ENCODE peak calls at places on chromosome 2, in six cellular contexts. J is naive thymus-derived CD4-positive, alpha-beta T cell; Z is CD8-positive, alpha-beta T cell; N is GM23338; T is endodermal cell; C is Karpas-422. V is an unnamed sample.

GRCh38 chr2:230184727-230185578 is 34.8 kb downstream of the SP110 start:
- DNase-seq in J (no peak), Z (no peak), N (no peak), T (no peak), C (no peak), V (no peak)

GRCh38 chr2:8219631-8220393 is 462.0 kb upstream of the ID2 start:
- DNase-seq in J (no peak), Z (no peak), N (no peak), T (no peak), C (no peak), V (no peak)

GRCh38 chr2:199057936-199058335 is 399.8 kb downstream of the SATB2 start:
- DNase-seq in J (no peak), Z (no peak), N (no peak), T (no peak), C (no peak), V (no peak)

GRCh38 chr2:212646698-212647097 is 108.1 kb upstream of the ERBB4 start:
- DNase-seq in J (no peak), Z (no peak), N (no peak), T (no peak), C (no peak), V (no peak)

GRCh38 chr2:28155627-28156026 is 237.0 kb upstream of the FOSL2 start:
- DNase-seq in J (no peak), Z (no peak), N (peak; percentile 66), T (peak; percentile 72), C (peak; percentile 51), V (no peak)

GRCh38 chr2:119435953-119436297 is 4.3 kb downstream of the TMEM37 start:
- DNase-seq in J (no peak), Z (no peak), N (no peak), T (peak; percentile 33), C (no peak), V (no peak)

GRCh38 chr2:223633656-223634055 is 31.5 kb upstream of the SCG2 start:
- DNase-seq in J (no peak), Z (no peak), N (no peak), T (no peak), C (no peak), V (no peak)

GRCh38 chr2:107669335-107669734 is 157.4 kb upstream of the RGPD4 start:
- DNase-seq in J (no peak), Z (no peak), N (peak; percentile 15), T (no peak), C (no peak), V (no peak)

GRCh38 chr2:18474690-18475089 is 85.8 kb downstream of the RDH14 start:
- DNase-seq in J (no peak), Z (no peak), N (no peak), T (no peak), C (no peak), V (no peak)

GRCh38 chr2:204027105-204027504 is 90.5 kb downstream of the ICOS start:
- DNase-seq in J (no peak), Z (no peak), N (no peak), T (no peak), C (no peak), V (peak; percentile 52)

GRCh38 chr2:193980599-193980998 is 1676.4 kb upstream of the SLC39A10 start:
- DNase-seq in J (no peak), Z (no peak), N (peak; percentile 18), T (no peak), C (no peak), V (no peak)

GRCh38 chr2:85770369-85770768 is 16.6 kb downstream of the ATOH8 start:
- DNase-seq in J (no peak), Z (no peak), N (no peak), T (no peak), C (no peak), V (no peak)

GRCh38 chr2:200408428-200409311 is 101.2 kb downstream of the KCTD18 start:
- DNase-seq in J (no peak), Z (no peak), N (no peak), T (peak; percentile 59), C (no peak), V (no peak)

GRCh38 chr2:106144621-106145331 is 49.3 kb downstream of the UXS1 start:
- DNase-seq in J (no peak), Z (peak; percentile 33), N (no peak), T (no peak), C (no peak), V (peak; percentile 69)

GRCh38 chr2:176188218-176188968 is at the start of gene HOXD1:
- DNase-seq in J (no peak), Z (no peak), N (peak; percentile 76), T (peak; percentile 92), C (no peak), V (no peak)

GRCh38 chr2:64918220-64918886 is 70.8 kb upstream of the SLC1A4 start:
- DNase-seq in J (no peak), Z (no peak), N (peak; percentile 77), T (peak; percentile 76), C (peak; percentile 70), V (no peak)

GRCh38 chr2:117562654-117563053 is 251.8 kb upstream of the DDX18 start:
- DNase-seq in J (no peak), Z (no peak), N (no peak), T (no peak), C (no peak), V (no peak)

GRCh38 chr2:66867038-66867380 is 432.1 kb downstream of the MEIS1 start:
- DNase-seq in J (no peak), Z (no peak), N (no peak), T (no peak), C (no peak), V (no peak)

GRCh38 chr2:37230581-37230980 is 815 bp downstream of the CEBPZ start:
- DNase-seq in J (no peak), Z (no peak), N (no peak), T (peak; percentile 45), C (no peak), V (no peak)

GRCh38 chr2:124668161-124668560 is 643.1 kb downstream of the CNTNAP5 start:
- DNase-seq in J (no peak), Z (no peak), N (no peak), T (no peak), C (no peak), V (no peak)

GRCh38 chr2:96927420-96928171 is 57.7 kb upstream of the SEMA4C start:
- DNase-seq in J (no peak), Z (no peak), N (no peak), T (no peak), C (no peak), V (no peak)

GRCh38 chr2:107719141-107719540 is 107.6 kb upstream of the RGPD4 start:
- DNase-seq in J (no peak), Z (no peak), N (no peak), T (no peak), C (no peak), V (no peak)

GRCh38 chr2:71882949-71883472 is 264.7 kb downstream of the CYP26B1 start:
- DNase-seq in J (no peak), Z (no peak), N (no peak), T (peak; percentile 46), C (no peak), V (no peak)

GRCh38 chr2:156671706-156672105 is 235.5 kb downstream of the GPD2 start:
- DNase-seq in J (no peak), Z (no peak), N (no peak), T (no peak), C (no peak), V (no peak)

GRCh38 chr2:186950694-186951093 is 101.7 kb upstream of the ZSWIM2 start:
- DNase-seq in J (no peak), Z (no peak), N (no peak), T (no peak), C (no peak), V (no peak)

GRCh38 chr2:39119732-39120520 is 925 bp downstream of the SOS1 start:
- DNase-seq in J (peak; percentile 45), Z (peak; percentile 66), N (peak; percentile 61), T (peak; percentile 80), C (peak; percentile 86), V (peak; percentile 57)

GRCh38 chr2:12277305-12278034 is 439.3 kb upstream of the TRIB2 start:
- DNase-seq in J (no peak), Z (no peak), N (peak; percentile 8), T (no peak), C (no peak), V (no peak)

GRCh38 chr2:167480232-167480985 is 592.1 kb downstream of the XIRP2 start:
- DNase-seq in J (no peak), Z (no peak), N (peak; percentile 50), T (peak; percentile 48), C (no peak), V (no peak)

GRCh38 chr2:219969508-219969907 is 342.1 kb downstream of the SLC4A3 start:
- DNase-seq in J (no peak), Z (no peak), N (no peak), T (no peak), C (no peak), V (no peak)

GRCh38 chr2:120376679-120377640 is 31.0 kb downstream of the INHBB start:
- DNase-seq in J (no peak), Z (no peak), N (no peak), T (no peak), C (no peak), V (no peak)

GRCh38 chr2:237701033-237701858 is 73.9 kb downstream of the LRRFIP1 start:
- DNase-seq in J (no peak), Z (no peak), N (peak; percentile 15), T (no peak), C (no peak), V (peak; percentile 64)
- H3K4me1 ChIP-seq in J (peaks cover 85% of the 10 kb centered on the region), Z (peaks cover 99% of the 10 kb centered on the region), N (peaks cover 86% of the 10 kb centered on the region), T (peaks cover 29% of the 10 kb centered on the region), C (peaks cover 9% of the 10 kb centered on the region), V (peaks cover 100% of the 10 kb centered on the region)

DNA sequence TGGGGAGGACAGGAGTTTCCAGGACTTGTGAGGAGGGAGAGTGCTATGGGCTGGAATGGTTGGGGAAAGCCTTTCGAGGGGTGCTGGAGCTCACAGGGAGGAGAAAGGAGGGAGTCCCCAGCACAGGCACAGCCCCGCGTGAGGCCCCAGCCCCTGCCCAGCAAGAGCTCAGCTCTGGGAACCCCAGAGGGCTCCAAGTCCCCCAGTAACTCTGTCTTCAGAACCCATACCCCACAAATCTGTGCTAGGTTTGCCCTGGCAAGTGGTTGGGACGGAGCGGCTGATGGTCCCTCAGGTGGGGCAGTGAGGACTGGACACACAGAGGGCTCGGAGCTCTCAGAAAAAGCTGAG is 75.4 kb downstream of the SFXN5 start:
- DNase-seq in J (no peak), Z (no peak), N (no peak), T (no peak), C (no peak), V (no peak)
- H3K27ac ChIP-seq in J (no peak overlapping the region), Z (no peak overlapping the region), N (no peak overlapping the region), T (no peak overlapping the region), C (no peak overlapping the region), V (no peak overlapping the region)

GRCh38 chr2:172431428-172431827 is 4.0 kb downstream of the ITGA6 start:
- DNase-seq in J (no peak), Z (no peak), N (no peak), T (no peak), C (no peak), V (no peak)

GRCh38 chr2:172430671-172431070 is 3.3 kb downstream of the ITGA6 start:
- DNase-seq in J (no peak), Z (no peak), N (no peak), T (no peak), C (no peak), V (no peak)

GRCh38 chr2:172433169-172433568 is 5.8 kb downstream of the ITGA6 start:
- DNase-seq in J (no peak), Z (no peak), N (no peak), T (no peak), C (no peak), V (no peak)

GRCh38 chr2:172430027-172430426 is 2.6 kb downstream of the ITGA6 start:
- DNase-seq in J (no peak), Z (no peak), N (no peak), T (no peak), C (no peak), V (no peak)

GRCh38 chr2:172431993-172432392 is 4.6 kb downstream of the ITGA6 start:
- DNase-seq in J (no peak), Z (no peak), N (no peak), T (no peak), C (no peak), V (no peak)
- H3K4me1 ChIP-seq in J (peaks cover 64% of the 10 kb centered on the region), Z (peaks cover 74% of the 10 kb centered on the region), N (peaks cover 83% of the 10 kb centered on the region), T (peaks cover 32% of the 10 kb centered on the region), C (peaks cover 7% of the 10 kb centered on the region), V (peaks cover 87% of the 10 kb centered on the region)

GRCh38 chr2:108805032-108805431 is 18.5 kb downstream of the CCDC138 start:
- DNase-seq in J (no peak), Z (no peak), N (no peak), T (no peak), C (no peak), V (no peak)
- H3K27ac ChIP-seq in J (no peak overlapping the region), Z (no peak overlapping the region), N (no peak overlapping the region), T (no peak overlapping the region), C (no peak overlapping the region), V (no peak overlapping the region)

V was measured in CD4-positive, alpha-beta memory T cell.